ENCODE peak calls at places on chromosomes 7 and 10, in five cellular contexts. U is HepG2, B is K562, W is A549, L is GM12878. O is an unnamed sample.
A peak's percentile ranks its signal among the peaks of the same experiment; 100 is the strongest.

GRCh38 chr10:100810091-100810834 is 64.9 kb downstream of the PAX2 start:
- DNase-seq in B (no peak), U (no peak), L (no peak), W (no peak), O (no peak)

GRCh38 chr10:71927669-71928592 is 36.3 kb upstream of the CHST3 start:
- DNase-seq in L (no peak), U (peak; percentile 77), B (no peak), W (peak; percentile 66), O (no peak)

GRCh38 chr10:30999084-30999712 is 32.5 kb downstream of the ZNF438 start:
- DNase-seq in U (no peak), B (no peak), L (no peak), W (peak; percentile 6), O (peak; percentile 85)

GRCh38 chr7:81410471-81411117 is 359.3 kb downstream of the HGF start:
- DNase-seq in B (no peak), L (no peak), W (no peak), U (no peak), O (peak; percentile 13)

GRCh38 chr7:136183981-136184380 is 206.8 kb upstream of the MTPN start:
- DNase-seq in U (no peak), W (no peak), B (no peak), L (no peak), O (no peak)

GRCh38 chr7:155665957-155666287 is 21.5 kb downstream of the RBM33 start:
- DNase-seq in B (no peak), L (no peak), W (peak; percentile 32), U (no peak), O (peak; percentile 66)

GRCh38 chr10:129784286-129784685 is 179.8 kb downstream of the EBF3 start:
- DNase-seq in L (no peak), B (peak; percentile 11), U (no peak), W (no peak), O (no peak)

GRCh38 chr7:158255156-158255555 is 332.5 kb downstream of the PTPRN2 start:
- DNase-seq in W (no peak), B (no peak), L (no peak), U (no peak), O (no peak)

GRCh38 chr7:32048970-32049369 is 21.2 kb downstream of the PDE1C start:
- DNase-seq in U (no peak), L (peak; percentile 48), B (no peak), W (no peak), O (no peak)

GRCh38 chr7:128165927-128166420 is 75.1 kb upstream of the LEP start:
- DNase-seq in W (no peak), L (no peak), U (no peak), B (no peak), O (no peak)

GRCh38 chr7:6520163-6520981 is 30.9 kb downstream of the GRID2IP start:
- DNase-seq in U (no peak), W (no peak), B (no peak), L (no peak), O (no peak)

GRCh38 chr10:26566525-26567348 is 128.6 kb downstream of the APBB1IP start:
- DNase-seq in W (no peak), B (peak; percentile 23), U (no peak), L (no peak), O (no peak)

GRCh38 chr7:32357535-32358277 is 132.5 kb downstream of the LSM5 start:
- DNase-seq in W (peak; percentile 22), U (no peak), B (no peak), L (no peak), O (no peak)

DNA sequence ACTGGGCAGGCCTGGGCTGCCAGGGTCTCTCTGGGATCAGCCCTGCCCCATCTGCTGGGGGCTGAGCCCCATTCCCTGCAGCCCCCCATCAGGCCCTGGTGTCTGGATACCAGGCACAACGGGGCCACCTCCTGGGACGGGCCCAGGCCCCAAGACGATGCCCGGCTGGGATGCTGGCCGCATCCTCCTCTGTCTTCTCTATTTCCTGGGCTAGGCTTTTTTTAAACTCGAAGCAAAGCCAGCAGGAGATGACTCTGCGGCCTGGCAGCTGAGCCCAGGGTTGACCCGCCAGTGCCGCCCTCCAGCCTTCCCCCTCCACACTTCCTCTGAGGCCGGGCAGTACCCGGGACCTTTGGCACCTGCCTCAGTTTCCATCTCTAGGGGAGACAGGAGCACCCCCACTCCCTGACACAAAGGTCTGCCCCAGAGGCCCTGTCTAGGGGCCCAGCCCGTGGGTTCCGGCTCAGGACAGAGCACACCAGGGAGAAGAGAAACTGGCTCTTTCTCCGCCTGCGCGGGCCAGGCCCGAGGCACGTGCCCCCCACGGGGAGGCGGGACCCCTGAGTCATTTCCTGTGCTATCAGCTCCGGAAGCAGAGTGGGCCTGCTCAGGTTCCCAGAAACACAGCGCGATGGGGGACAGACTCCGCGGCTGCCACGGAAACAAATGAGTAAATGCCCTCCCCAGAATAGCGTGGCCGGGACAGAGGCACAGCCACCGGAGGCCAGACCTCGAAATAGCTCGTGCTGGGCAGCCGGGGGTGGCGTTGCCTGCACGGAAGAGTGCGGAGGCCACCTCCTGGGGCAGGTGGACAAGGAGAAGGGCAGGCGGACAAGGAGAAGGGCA is 84.6 kb upstream of the PDGFA start:
- DNase-seq in B (peak; percentile 74), W (no peak), L (peak; percentile 71), U (no peak), O (peak; percentile 93)
- TF ChIP-seq POLR2A in B (peak; percentile 86), W (no peak), L (peak; percentile 96), U (no peak), O (no peak)

GRCh38 chr7:134276951-134277350 is 39.8 kb downstream of the SLC35B4 start:
- DNase-seq in B (no peak), U (no peak), W (no peak), L (no peak), O (no peak)

GRCh38 chr7:134278502-134279153 is 38.1 kb downstream of the SLC35B4 start:
- DNase-seq in B (no peak), U (no peak), L (no peak), W (no peak), O (no peak)

GRCh38 chr7:134280508-134280907 is 36.2 kb downstream of the SLC35B4 start:
- DNase-seq in L (no peak), W (no peak), U (no peak), B (no peak), O (no peak)

GRCh38 chr7:134279898-134280297 is 36.8 kb downstream of the SLC35B4 start:
- DNase-seq in U (no peak), W (no peak), L (no peak), B (no peak), O (no peak)

DNA sequence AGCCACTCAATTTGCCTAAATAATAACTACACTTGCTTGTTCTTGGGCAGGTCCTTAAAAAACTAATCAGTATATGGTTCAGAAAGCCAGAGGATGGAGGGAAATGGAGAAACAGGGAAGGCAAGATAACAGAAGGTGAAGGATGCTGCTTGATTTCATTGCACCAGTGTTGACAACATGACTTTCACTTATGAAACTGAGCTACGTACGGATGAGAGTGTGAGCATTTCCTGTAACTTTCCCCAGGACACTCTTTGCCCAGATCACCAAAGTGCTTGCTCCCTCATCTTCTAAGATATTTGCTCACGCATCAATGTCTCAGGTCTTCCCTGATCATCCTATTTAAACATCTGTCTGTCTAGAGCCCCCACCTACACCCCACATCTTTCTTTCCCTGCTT is 37.4 kb downstream of the SLC35B4 start:
- DNase-seq in U (no peak), B (no peak), L (no peak), W (no peak), O (no peak)
- TF ChIP-seq MYC in U (no peak), B (no peak), L (no peak), W (no peak), O (no peak)

GRCh38 chr10:21535494-21535818 is 1.4 kb downstream of the MLLT10 start:
- DNase-seq in W (no peak), B (no peak), L (no peak), U (no peak), O (peak; percentile 28)

GRCh38 chr10:21531164-21531563 is 2.9 kb upstream of the MLLT10 start:
- DNase-seq in U (no peak), L (no peak), W (peak; percentile 35), B (no peak), O (no peak)

GRCh38 chr10:21532694-21533576 is 1.1 kb upstream of the MLLT10 start:
- DNase-seq in L (no peak), B (no peak), U (no peak), W (peak; percentile 21), O (peak; percentile 26)

GRCh38 chr10:21534611-21535493 is 820 bp downstream of the MLLT10 start:
- DNase-seq in L (no peak), W (peak; percentile 69), U (peak; percentile 60), B (peak; percentile 82), O (peak; percentile 38)

DNA sequence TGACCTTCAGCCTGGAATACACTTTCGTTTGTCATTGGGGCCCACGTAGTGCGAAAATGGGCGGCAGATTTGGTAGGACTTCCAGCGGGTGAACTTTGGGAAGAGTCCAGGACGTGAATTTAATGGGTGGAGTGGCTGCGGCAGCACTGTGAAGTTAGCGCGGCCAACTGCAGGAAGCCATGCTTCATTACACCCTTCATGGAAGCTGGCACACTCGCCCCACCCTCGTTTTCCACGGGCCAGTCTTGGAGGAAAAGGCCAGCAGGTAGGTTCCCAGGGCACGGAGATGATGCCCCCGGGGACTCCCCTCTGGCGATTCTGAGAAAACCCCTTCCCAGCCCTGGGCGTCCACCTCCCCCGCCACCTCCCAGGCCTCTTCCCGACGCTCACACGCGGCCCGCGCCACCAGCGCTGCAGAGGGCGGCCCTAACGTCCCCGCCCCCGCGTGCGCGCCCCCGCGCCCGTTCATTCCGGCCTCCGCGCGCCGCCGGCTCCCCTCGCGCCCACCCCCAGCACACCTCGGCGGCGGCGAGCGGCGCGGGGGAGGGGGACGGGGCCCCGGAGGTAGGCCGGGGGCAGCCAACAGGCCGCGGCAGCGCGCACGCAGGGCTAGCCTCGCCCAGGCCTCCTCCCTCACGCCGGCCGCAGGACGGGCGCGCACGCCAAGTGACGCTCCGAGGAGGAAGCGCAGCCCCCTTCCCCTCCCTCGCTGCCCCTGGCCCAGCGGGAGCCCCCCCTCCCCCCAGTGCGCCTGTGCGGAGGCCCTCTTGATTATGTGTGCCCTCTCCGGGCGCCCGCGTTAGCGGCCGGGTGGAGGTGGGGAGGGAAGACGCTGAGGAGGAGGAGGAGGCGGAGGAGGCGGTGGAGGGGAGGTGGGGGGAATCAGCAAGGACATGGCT is at the start of gene MLLT10:
- DNase-seq in L (peak; percentile 79), W (peak; percentile 96), B (peak; percentile 88), U (peak; percentile 94), O (peak; percentile 97)
- TF ChIP-seq POLR2A in L (peak; percentile 90), W (peak; percentile 66), B (peak; percentile 89), U (peak; percentile 85), O (peak; percentile 83)

DNA sequence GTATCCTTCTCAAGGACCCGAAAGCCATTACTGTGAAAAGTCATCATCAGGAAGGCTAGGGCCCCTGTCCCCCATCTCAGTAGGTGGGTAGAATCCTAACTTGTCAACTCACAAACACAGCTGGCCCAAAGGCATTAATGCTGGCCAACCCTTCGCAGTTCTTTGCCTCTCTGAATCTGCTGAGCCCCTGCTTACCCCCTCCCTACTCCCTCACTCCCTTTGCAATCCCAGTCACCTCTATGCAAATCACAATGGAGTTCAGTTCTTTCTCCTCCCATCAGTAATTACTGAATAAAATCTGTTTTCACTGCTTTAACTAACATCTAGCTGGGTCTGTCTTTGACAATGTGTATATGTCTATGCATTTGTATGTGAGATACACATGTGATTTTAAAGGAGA is 38.1 kb upstream of the AOAH start:
- DNase-seq in U (no peak), L (no peak), B (no peak), W (no peak), O (no peak)
- TF ChIP-seq MYC in U (no peak), L (no peak), B (no peak), W (no peak), O (no peak)

O was measured in endothelial cell of umbilical vein.